ENCODE peak calls at places on chromosomes 16 and 17, in eight cellular contexts. One of them, this sample, is unnamed.

GRCh38 chr17:32609085-32609484 is 122.3 kb downstream of the CDK5R1 start:
- DNase-seq in GF-D8: peak
- DNase-seq in activated gamma-delta T cell treated with anti-CD3 and anti-CD28 coated beads, Interleukin-2, amount 50 U/mL, for 16 hours: peak
- DNase-seq in CD4-positive, alpha-beta memory T cell: peak
- DNase-seq in C1 segment of cervical spinal cord: no peak
- DNase-seq in HFFc6: peak
- DNase-seq in activated T-cell treated with anti-CD3 and anti-CD28 coated beads, Interleukin-2, amount 50 U/mL, for 72 hours: peak
- DNase-seq in effector memory CD4-positive, alpha-beta T cell: peak
- DNase-seq in this sample: no peak

GRCh38 chr16:3364774-3365427 is 9.2 kb downstream of the OR2C1 start:
- DNase-seq in GF-D8: peak
- DNase-seq in HFFc6: peak
- DNase-seq in effector memory CD4-positive, alpha-beta T cell: peak
- DNase-seq in C1 segment of cervical spinal cord: peak
- DNase-seq in activated T-cell treated with anti-CD3 and anti-CD28 coated beads, Interleukin-2, amount 50 U/mL, for 72 hours: peak
- DNase-seq in CD4-positive, alpha-beta memory T cell: peak
- DNase-seq in activated gamma-delta T cell treated with anti-CD3 and anti-CD28 coated beads, Interleukin-2, amount 50 U/mL, for 16 hours: peak
- DNase-seq in this sample: no peak

GRCh38 chr17:40615295-40615988 is 32.2 kb downstream of the SMARCE1 start:
- DNase-seq in effector memory CD4-positive, alpha-beta T cell: no peak
- DNase-seq in CD4-positive, alpha-beta memory T cell: no peak
- DNase-seq in GF-D8: no peak
- DNase-seq in C1 segment of cervical spinal cord: no peak
- DNase-seq in activated gamma-delta T cell treated with anti-CD3 and anti-CD28 coated beads, Interleukin-2, amount 50 U/mL, for 16 hours: no peak
- DNase-seq in HFFc6: peak
- DNase-seq in activated T-cell treated with anti-CD3 and anti-CD28 coated beads, Interleukin-2, amount 50 U/mL, for 72 hours: peak
- DNase-seq in this sample: peak

GRCh38 chr16:63323055-63323454 is 1286.8 kb upstream of the CDH8 start:
- DNase-seq in GF-D8: no peak
- DNase-seq in activated T-cell treated with anti-CD3 and anti-CD28 coated beads, Interleukin-2, amount 50 U/mL, for 72 hours: no peak
- DNase-seq in effector memory CD4-positive, alpha-beta T cell: no peak
- DNase-seq in CD4-positive, alpha-beta memory T cell: no peak
- DNase-seq in C1 segment of cervical spinal cord: no peak
- DNase-seq in HFFc6: no peak
- DNase-seq in activated gamma-delta T cell treated with anti-CD3 and anti-CD28 coated beads, Interleukin-2, amount 50 U/mL, for 16 hours: no peak
- DNase-seq in this sample: no peak

GRCh38 chr16:19898924-19899604 is 14.4 kb upstream of the GPRC5B start:
- DNase-seq in activated gamma-delta T cell treated with anti-CD3 and anti-CD28 coated beads, Interleukin-2, amount 50 U/mL, for 16 hours: no peak
- DNase-seq in effector memory CD4-positive, alpha-beta T cell: no peak
- DNase-seq in HFFc6: peak
- DNase-seq in GF-D8: no peak
- DNase-seq in C1 segment of cervical spinal cord: no peak
- DNase-seq in CD4-positive, alpha-beta memory T cell: peak
- DNase-seq in activated T-cell treated with anti-CD3 and anti-CD28 coated beads, Interleukin-2, amount 50 U/mL, for 72 hours: peak
- DNase-seq in this sample: no peak

GRCh38 chr16:165218-165538 is 600 bp upstream of the HBM start:
- DNase-seq in CD4-positive, alpha-beta memory T cell: no peak
- DNase-seq in GF-D8: no peak
- DNase-seq in activated gamma-delta T cell treated with anti-CD3 and anti-CD28 coated beads, Interleukin-2, amount 50 U/mL, for 16 hours: no peak
- DNase-seq in activated T-cell treated with anti-CD3 and anti-CD28 coated beads, Interleukin-2, amount 50 U/mL, for 72 hours: no peak
- DNase-seq in effector memory CD4-positive, alpha-beta T cell: no peak
- DNase-seq in C1 segment of cervical spinal cord: no peak
- DNase-seq in HFFc6: no peak
- DNase-seq in this sample: no peak

GRCh38 chr17:43543771-43544575 is 2.2 kb downstream of the ETV4 start:
- DNase-seq in GF-D8: no peak
- DNase-seq in effector memory CD4-positive, alpha-beta T cell: no peak
- DNase-seq in C1 segment of cervical spinal cord: no peak
- DNase-seq in CD4-positive, alpha-beta memory T cell: no peak
- DNase-seq in activated T-cell treated with anti-CD3 and anti-CD28 coated beads, Interleukin-2, amount 50 U/mL, for 72 hours: no peak
- DNase-seq in HFFc6: no peak
- DNase-seq in activated gamma-delta T cell treated with anti-CD3 and anti-CD28 coated beads, Interleukin-2, amount 50 U/mL, for 16 hours: no peak
- DNase-seq in this sample: no peak

GRCh38 chr16:17696696-17697095 is 225.9 kb upstream of the XYLT1 start:
- DNase-seq in activated T-cell treated with anti-CD3 and anti-CD28 coated beads, Interleukin-2, amount 50 U/mL, for 72 hours: no peak
- DNase-seq in activated gamma-delta T cell treated with anti-CD3 and anti-CD28 coated beads, Interleukin-2, amount 50 U/mL, for 16 hours: no peak
- DNase-seq in C1 segment of cervical spinal cord: no peak
- DNase-seq in effector memory CD4-positive, alpha-beta T cell: no peak
- DNase-seq in GF-D8: no peak
- DNase-seq in CD4-positive, alpha-beta memory T cell: no peak
- DNase-seq in HFFc6: no peak
- DNase-seq in this sample: no peak

GRCh38 chr16:49382916-49383315 is 9.3 kb downstream of the C16orf78 start:
- DNase-seq in C1 segment of cervical spinal cord: no peak
- DNase-seq in activated T-cell treated with anti-CD3 and anti-CD28 coated beads, Interleukin-2, amount 50 U/mL, for 72 hours: no peak
- DNase-seq in HFFc6: no peak
- DNase-seq in GF-D8: no peak
- DNase-seq in activated gamma-delta T cell treated with anti-CD3 and anti-CD28 coated beads, Interleukin-2, amount 50 U/mL, for 16 hours: no peak
- DNase-seq in effector memory CD4-positive, alpha-beta T cell: no peak
- DNase-seq in CD4-positive, alpha-beta memory T cell: no peak
- DNase-seq in this sample: peak

GRCh38 chr17:76427457-76428231 is 25.3 kb downstream of the UBE2O start:
- DNase-seq in C1 segment of cervical spinal cord: no peak
- DNase-seq in activated T-cell treated with anti-CD3 and anti-CD28 coated beads, Interleukin-2, amount 50 U/mL, for 72 hours: no peak
- DNase-seq in HFFc6: peak
- DNase-seq in effector memory CD4-positive, alpha-beta T cell: no peak
- DNase-seq in CD4-positive, alpha-beta memory T cell: no peak
- DNase-seq in activated gamma-delta T cell treated with anti-CD3 and anti-CD28 coated beads, Interleukin-2, amount 50 U/mL, for 16 hours: no peak
- DNase-seq in GF-D8: no peak
- DNase-seq in this sample: no peak

GRCh38 chr16:1763521-1764511 is 7.5 kb downstream of the NME3 start:
- DNase-seq in activated T-cell treated with anti-CD3 and anti-CD28 coated beads, Interleukin-2, amount 50 U/mL, for 72 hours: no peak
- DNase-seq in GF-D8: no peak
- DNase-seq in CD4-positive, alpha-beta memory T cell: no peak
- DNase-seq in effector memory CD4-positive, alpha-beta T cell: no peak
- DNase-seq in C1 segment of cervical spinal cord: no peak
- DNase-seq in HFFc6: no peak
- DNase-seq in activated gamma-delta T cell treated with anti-CD3 and anti-CD28 coated beads, Interleukin-2, amount 50 U/mL, for 16 hours: no peak
- DNase-seq in this sample: no peak

GRCh38 chr16:66695935-66696668 is 441 bp downstream of the CMTM4 start:
- DNase-seq in activated T-cell treated with anti-CD3 and anti-CD28 coated beads, Interleukin-2, amount 50 U/mL, for 72 hours: no peak
- DNase-seq in C1 segment of cervical spinal cord: no peak
- DNase-seq in HFFc6: no peak
- DNase-seq in GF-D8: no peak
- DNase-seq in CD4-positive, alpha-beta memory T cell: no peak
- DNase-seq in effector memory CD4-positive, alpha-beta T cell: peak
- DNase-seq in activated gamma-delta T cell treated with anti-CD3 and anti-CD28 coated beads, Interleukin-2, amount 50 U/mL, for 16 hours: no peak
- DNase-seq in this sample: no peak

GRCh38 chr17:40344321-40345160 is 20.0 kb downstream of the GJD3 start:
- DNase-seq in GF-D8: no peak
- DNase-seq in activated gamma-delta T cell treated with anti-CD3 and anti-CD28 coated beads, Interleukin-2, amount 50 U/mL, for 16 hours: no peak
- DNase-seq in activated T-cell treated with anti-CD3 and anti-CD28 coated beads, Interleukin-2, amount 50 U/mL, for 72 hours: no peak
- DNase-seq in C1 segment of cervical spinal cord: no peak
- DNase-seq in CD4-positive, alpha-beta memory T cell: no peak
- DNase-seq in HFFc6: no peak
- DNase-seq in effector memory CD4-positive, alpha-beta T cell: no peak
- DNase-seq in this sample: no peak

GRCh38 chr17:77691216-77692085 is 267.1 kb upstream of the TNRC6C start:
- DNase-seq in CD4-positive, alpha-beta memory T cell: no peak
- DNase-seq in activated gamma-delta T cell treated with anti-CD3 and anti-CD28 coated beads, Interleukin-2, amount 50 U/mL, for 16 hours: no peak
- DNase-seq in C1 segment of cervical spinal cord: no peak
- DNase-seq in GF-D8: no peak
- DNase-seq in effector memory CD4-positive, alpha-beta T cell: no peak
- DNase-seq in HFFc6: no peak
- DNase-seq in activated T-cell treated with anti-CD3 and anti-CD28 coated beads, Interleukin-2, amount 50 U/mL, for 72 hours: no peak
- DNase-seq in this sample: peak

GRCh38 chr16:85943702-85944101 is 44.7 kb downstream of the IRF8 start:
- DNase-seq in effector memory CD4-positive, alpha-beta T cell: no peak
- DNase-seq in GF-D8: no peak
- DNase-seq in HFFc6: no peak
- DNase-seq in C1 segment of cervical spinal cord: no peak
- DNase-seq in activated gamma-delta T cell treated with anti-CD3 and anti-CD28 coated beads, Interleukin-2, amount 50 U/mL, for 16 hours: no peak
- DNase-seq in CD4-positive, alpha-beta memory T cell: no peak
- DNase-seq in activated T-cell treated with anti-CD3 and anti-CD28 coated beads, Interleukin-2, amount 50 U/mL, for 72 hours: no peak
- DNase-seq in this sample: no peak

GRCh38 chr17:27873746-27874145 is 19.4 kb downstream of the LYRM9 start:
- DNase-seq in C1 segment of cervical spinal cord: no peak
- DNase-seq in GF-D8: no peak
- DNase-seq in activated T-cell treated with anti-CD3 and anti-CD28 coated beads, Interleukin-2, amount 50 U/mL, for 72 hours: no peak
- DNase-seq in effector memory CD4-positive, alpha-beta T cell: no peak
- DNase-seq in CD4-positive, alpha-beta memory T cell: no peak
- DNase-seq in HFFc6: no peak
- DNase-seq in activated gamma-delta T cell treated with anti-CD3 and anti-CD28 coated beads, Interleukin-2, amount 50 U/mL, for 16 hours: no peak
- DNase-seq in this sample: no peak

GRCh38 chr17:53722407-53722806 is 100.3 kb upstream of the KIF2B start:
- DNase-seq in C1 segment of cervical spinal cord: no peak
- DNase-seq in CD4-positive, alpha-beta memory T cell: no peak
- DNase-seq in effector memory CD4-positive, alpha-beta T cell: no peak
- DNase-seq in activated T-cell treated with anti-CD3 and anti-CD28 coated beads, Interleukin-2, amount 50 U/mL, for 72 hours: no peak
- DNase-seq in GF-D8: no peak
- DNase-seq in HFFc6: peak
- DNase-seq in activated gamma-delta T cell treated with anti-CD3 and anti-CD28 coated beads, Interleukin-2, amount 50 U/mL, for 16 hours: no peak
- DNase-seq in this sample: no peak

GRCh38 chr16:64017789-64018188 is 1104.1 kb downstream of the CDH11 start:
- DNase-seq in activated T-cell treated with anti-CD3 and anti-CD28 coated beads, Interleukin-2, amount 50 U/mL, for 72 hours: no peak
- DNase-seq in effector memory CD4-positive, alpha-beta T cell: no peak
- DNase-seq in HFFc6: no peak
- DNase-seq in CD4-positive, alpha-beta memory T cell: no peak
- DNase-seq in C1 segment of cervical spinal cord: no peak
- DNase-seq in activated gamma-delta T cell treated with anti-CD3 and anti-CD28 coated beads, Interleukin-2, amount 50 U/mL, for 16 hours: no peak
- DNase-seq in GF-D8: no peak
- DNase-seq in this sample: no peak